ENCODE peak calls at places on chromosomes 11 and 22, in nine cellular contexts. U is tibial nerve, N is HepG2, F is testis, X is transverse colon, C is stomach, Z is uterus, A is sigmoid colon, G is spleen. L is an unnamed sample.
A peak's percentile ranks its signal among the peaks of the same experiment; 100 is the strongest.

GRCh38 chr22:33914131-33914530 is 6.1 kb downstream of the LARGE1 start:
- DNase-seq in U (no peak), X (no peak), G (no peak), A (no peak), N (no peak), C (no peak), Z (no peak), F (no peak), L (no peak)

GRCh38 chr11:72037554-72038311 is 39.0 kb downstream of the IL18BP start:
- DNase-seq in X (no peak), G (no peak), U (no peak), N (no peak), A (no peak), C (no peak), Z (peak; percentile 32), F (no peak), L (peak; percentile 50)

GRCh38 chr11:4480577-4481539 is 1.6 kb upstream of the OR52K1 start:
- DNase-seq in G (no peak), X (no peak), U (no peak), F (no peak), Z (no peak), N (no peak), C (no peak), A (no peak), L (no peak)

GRCh38 chr11:35587972-35588371 is 30.3 kb upstream of the FJX1 start:
- DNase-seq in N (no peak), F (no peak), U (no peak), G (no peak), A (no peak), X (no peak), Z (no peak), C (no peak), L (no peak)

GRCh38 chr11:58513747-58514367 is 6.0 kb upstream of the OR5B21 start:
- DNase-seq in C (no peak), A (no peak), G (no peak), F (peak; percentile 47), X (peak; percentile 14), N (peak; percentile 51), Z (no peak), U (peak; percentile 32), L (no peak)

GRCh38 chr11:115333106-115333505 is 171.1 kb downstream of the CADM1 start:
- DNase-seq in C (no peak), N (no peak), F (no peak), A (no peak), X (no peak), G (no peak), U (no peak), Z (no peak), L (no peak)

GRCh38 chr22:17743661-17744411 is 30.4 kb downstream of the BID start:
- DNase-seq in X (no peak), C (no peak), A (no peak), Z (no peak), U (no peak), N (no peak), F (no peak), G (peak; percentile 68), L (no peak)

GRCh38 chr11:69123593-69124545 is 31.9 kb upstream of the SMIM38 start:
- DNase-seq in X (no peak), Z (no peak), U (no peak), F (no peak), A (no peak), C (no peak), N (no peak), G (peak; percentile 35), L (peak; percentile 64)

GRCh38 chr22:39712081-39712480 is 141.5 kb downstream of the CACNA1I start:
- DNase-seq in X (no peak), U (no peak), A (no peak), C (no peak), Z (no peak), F (no peak), N (no peak), G (no peak), L (no peak)

GRCh38 chr11:61551630-61552029 is 29.2 kb downstream of the SYT7 start:
- DNase-seq in G (no peak), X (no peak), Z (no peak), C (peak; percentile 72), F (peak; percentile 26), N (no peak), U (no peak), A (no peak), L (no peak)

GRCh38 chr22:44738347-44738715 is 14.0 kb upstream of the ARHGAP8 start:
- DNase-seq in C (peak; percentile 70), G (no peak), U (no peak), A (no peak), Z (no peak), F (no peak), N (peak; percentile 22), X (peak; percentile 57), L (no peak)

GRCh38 chr22:36301851-36302250 is 48.9 kb downstream of the APOL1 start:
- DNase-seq in A (no peak), G (no peak), Z (no peak), C (no peak), F (no peak), N (no peak), X (no peak), U (no peak), L (no peak)

GRCh38 chr11:63906585-63906984 is 10.4 kb downstream of the RCOR2 start:
- DNase-seq in A (no peak), C (peak; percentile 37), N (no peak), Z (no peak), G (no peak), U (no peak), X (peak; percentile 34), F (no peak), L (no peak)

GRCh38 chr11:77140231-77140959 is 12.3 kb downstream of the MYO7A start:
- DNase-seq in F (peak; percentile 86), C (no peak), Z (peak; percentile 59), G (no peak), U (no peak), N (no peak), X (no peak), A (no peak), L (no peak)

GRCh38 chr11:61056981-61057380 is 45.3 kb upstream of the CD5 start:
- DNase-seq in X (no peak), C (no peak), Z (no peak), F (no peak), N (no peak), G (no peak), U (no peak), A (no peak), L (no peak)

GRCh38 chr11:9617960-9618359 is 44.5 kb downstream of the WEE1 start:
- DNase-seq in A (no peak), U (no peak), F (no peak), C (no peak), Z (no peak), G (no peak), N (no peak), X (no peak), L (no peak)

DNA sequence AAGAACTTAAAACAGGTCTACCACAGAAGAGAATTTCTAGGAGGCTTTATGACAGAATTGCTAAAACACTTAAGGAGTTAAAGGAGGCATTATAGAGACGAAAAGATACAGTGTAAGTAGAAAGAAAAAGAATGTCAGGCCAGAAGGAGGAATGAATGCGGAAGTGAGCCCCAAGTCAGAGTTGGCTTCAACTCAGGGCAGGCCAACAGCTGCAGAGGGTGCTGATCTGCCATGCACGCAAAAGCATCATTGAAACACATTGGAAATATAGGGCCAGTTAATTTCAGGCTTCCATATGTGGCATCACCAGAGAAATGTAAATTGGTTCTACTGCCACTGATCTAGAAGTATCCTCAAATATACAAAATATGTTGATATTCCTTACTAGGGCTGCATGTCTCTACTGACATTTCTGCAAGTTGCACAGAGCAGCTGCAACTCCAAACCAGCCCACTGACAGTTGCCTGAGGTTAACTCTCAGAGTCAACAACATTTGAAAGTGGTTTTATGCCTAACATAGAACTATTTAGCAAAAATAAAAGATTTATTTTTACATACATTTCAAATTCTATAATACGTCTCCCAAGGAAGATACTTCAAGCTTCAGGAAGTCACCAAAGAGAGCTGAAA is 324.1 kb downstream of the C11orf87 start:
- DNase-seq in G (no peak), X (no peak), A (no peak), C (no peak), N (no peak), Z (no peak), U (no peak), F (no peak), L (no peak)
- TF ChIP-seq POLR2A in G (no peak), X (no peak), A (no peak), C (no peak), N (no peak), Z (no peak), U (no peak), F (no peak), L (no peak)

GRCh38 chr11:85028329-85029101 is 598.6 kb downstream of the DLG2 start:
- DNase-seq in U (no peak), F (no peak), N (no peak), G (no peak), Z (no peak), C (no peak), X (no peak), A (no peak), L (no peak)

GRCh38 chr11:85029964-85030363 is 597.2 kb downstream of the DLG2 start:
- DNase-seq in Z (no peak), C (no peak), X (no peak), F (no peak), A (no peak), U (no peak), N (peak; percentile 1), G (no peak), L (no peak)

GRCh38 chr11:85027346-85027745 is 599.8 kb downstream of the DLG2 start:
- DNase-seq in G (no peak), C (no peak), F (no peak), N (no peak), Z (no peak), U (no peak), X (no peak), A (no peak), L (no peak)
- TF ChIP-seq POLR2A in G (no peak), C (no peak), F (no peak), N (no peak), Z (no peak), U (no peak), X (no peak), A (no peak), L (no peak)

GRCh38 chr11:67649634-67650540 is 643 bp downstream of the ACY3 start:
- DNase-seq in U (no peak), A (peak; percentile 56), G (no peak), X (no peak), F (no peak), Z (no peak), N (no peak), C (no peak), L (no peak)
- TF ChIP-seq POLR2A in U (no peak), A (no peak), G (no peak), X (peak; percentile 61), F (no peak), Z (no peak), N (no peak), C (no peak), L (no peak)

DNA sequence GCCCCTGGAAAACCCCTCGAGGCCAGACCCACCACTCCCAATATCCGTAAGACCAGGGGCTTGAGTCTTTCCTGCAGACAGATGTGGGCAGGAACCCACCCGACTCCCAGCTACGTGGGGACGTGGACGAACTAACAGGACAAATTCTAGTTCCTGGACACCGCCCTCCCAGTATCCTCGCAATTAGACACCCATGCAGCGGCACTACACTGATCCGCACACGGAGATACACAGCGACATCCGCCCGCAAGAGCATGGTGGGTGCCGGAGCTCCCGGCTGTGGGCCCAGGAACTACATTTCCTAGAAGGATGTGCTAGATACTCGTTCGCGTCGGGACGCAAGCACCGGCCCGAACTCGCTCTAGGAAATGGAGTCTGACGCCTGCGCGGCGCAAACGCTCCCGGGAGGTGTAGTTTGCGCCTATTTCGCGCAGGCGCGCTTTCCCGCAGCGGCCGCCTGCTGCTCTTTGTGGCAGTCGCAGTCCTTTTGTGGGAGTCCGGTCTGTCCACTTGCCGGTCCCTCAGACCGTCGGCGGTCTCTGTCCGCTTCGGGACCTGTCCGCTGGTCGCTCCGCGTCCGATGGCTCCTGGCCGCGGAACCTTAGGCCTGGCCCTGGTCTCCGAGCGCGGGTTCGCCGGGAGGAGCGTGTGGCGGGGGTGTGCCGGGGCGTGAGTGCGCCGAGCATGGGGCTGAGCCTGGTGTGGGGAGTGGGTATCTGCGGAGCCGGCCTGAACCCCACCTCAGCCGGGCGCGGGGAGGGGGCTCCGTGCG is at the start of gene ZNF74:
- DNase-seq in U (peak; percentile 75), X (peak; percentile 91), N (peak; percentile 83), A (peak; percentile 95), C (peak; percentile 90), Z (peak; percentile 87), G (peak; percentile 95), F (peak; percentile 93), L (peak; percentile 89)
- TF ChIP-seq POLR2A in U (no peak), X (peak; percentile 62), N (peak; percentile 76), A (peak; percentile 46), C (no peak), Z (peak; percentile 40), G (no peak), F (no peak), L (no peak)